ENCODE peak calls at places on chromosomes 13 and 19, in six cellular contexts. O, V, Z, E, G and K are unnamed samples.

GRCh38 chr13:110471833-110472162 is 89.7 kb downstream of the RAB20 start:
- DNase-seq in O (no peak), V (peak; percentile 53), Z (no peak), E (no peak), G (peak; percentile 60), K (no peak)

GRCh38 chr19:48419158-48419920 is 25.9 kb downstream of the GRIN2D start:
- DNase-seq in O (no peak), V (no peak), Z (no peak), E (no peak), G (peak; percentile 75), K (peak; percentile 76)

GRCh38 chr13:75803175-75803611 is 167.1 kb downstream of the LMO7 start:
- DNase-seq in O (no peak), V (no peak), Z (peak; percentile 19), E (no peak), G (peak; percentile 35), K (no peak)

GRCh38 chr13:46593403-46593802 is 40.4 kb downstream of the LRCH1 start:
- DNase-seq in O (no peak), V (no peak), Z (no peak), E (no peak), G (no peak), K (no peak)

GRCh38 chr13:114152831-114153371 is 20.5 kb upstream of the RASA3 start:
- DNase-seq in O (no peak), V (no peak), Z (no peak), E (no peak), G (no peak), K (no peak)

GRCh38 chr19:37963190-37963947 is 56.4 kb downstream of the SIPA1L3 start:
- DNase-seq in O (no peak), V (no peak), Z (no peak), E (no peak), G (no peak), K (no peak)

GRCh38 chr13:27593267-27593666 is 27.1 kb downstream of the LNX2 start:
- DNase-seq in O (no peak), V (no peak), Z (no peak), E (no peak), G (no peak), K (no peak)

GRCh38 chr13:82248713-82249112 is 1633.6 kb downstream of the SLITRK1 start:
- DNase-seq in O (no peak), V (no peak), Z (no peak), E (no peak), G (no peak), K (no peak)

DNA sequence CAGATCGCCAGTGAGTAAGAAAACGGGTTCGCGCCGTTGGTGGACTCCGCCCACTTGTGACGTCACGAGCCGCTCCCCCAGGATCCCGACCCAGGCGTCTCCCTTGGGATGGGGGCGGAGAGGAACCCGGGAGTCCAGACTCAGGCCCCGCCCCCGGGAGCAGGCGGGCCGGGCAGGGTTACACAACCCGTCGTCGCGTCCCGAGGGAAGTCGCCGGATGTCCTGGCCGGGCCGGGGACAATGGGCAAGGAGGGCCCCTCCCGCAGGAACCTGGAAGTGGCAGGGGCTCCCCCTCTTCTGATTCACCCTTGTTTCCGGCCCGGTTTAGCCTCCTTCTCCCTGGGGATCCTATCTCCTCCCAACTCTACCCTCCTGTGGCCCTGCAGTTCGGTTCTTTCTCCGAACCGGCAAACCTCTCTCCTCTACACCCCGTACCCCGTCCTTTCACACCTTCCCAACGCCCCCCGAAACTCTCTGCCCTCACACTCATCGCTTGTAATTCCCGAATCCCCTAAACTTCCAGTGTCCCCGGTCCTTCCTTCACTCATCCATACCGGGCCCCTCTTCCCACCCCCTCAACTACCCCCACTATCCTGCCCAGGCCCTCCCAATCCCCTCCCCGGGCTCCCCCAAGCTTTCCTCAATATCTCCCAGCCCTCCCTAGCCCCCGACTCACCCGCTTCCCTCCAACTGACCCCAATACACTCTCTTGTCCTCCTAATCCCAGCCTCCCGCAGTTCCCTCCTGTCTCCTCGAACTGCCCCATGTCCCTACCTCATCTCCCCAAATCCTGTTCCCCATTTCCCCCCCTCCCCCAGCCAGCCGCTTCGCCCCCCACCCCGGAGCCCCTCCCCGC is 20.0 kb upstream of the ERCC1 start:
- DNase-seq in O (peak; percentile 95), V (peak; percentile 94), Z (peak; percentile 94), E (peak; percentile 99), G (peak; percentile 98), K (peak; percentile 84)
- TF ChIP-seq POLR2A in O (peak; percentile 85), V (peak; percentile 75), Z (peak; percentile 56), E (peak; percentile 73), G (peak; percentile 92), K (peak; percentile 10)

GRCh38 chr19:18282788-18283141 is 1.3 kb upstream of the JUND start:
- DNase-seq in O (no peak), V (no peak), Z (no peak), E (peak; percentile 77), G (peak; percentile 77), K (no peak)

GRCh38 chr19:18283338-18283737 is 1.9 kb upstream of the JUND start:
- DNase-seq in O (no peak), V (no peak), Z (no peak), E (no peak), G (no peak), K (no peak)

GRCh38 chr19:18281082-18282020 is at the start of gene JUND:
- DNase-seq in O (peak; percentile 98), V (peak; percentile 92), Z (peak; percentile 99), E (peak; percentile 99), G (peak; percentile 98), K (peak; percentile 99)

GRCh38 chr19:18280247-18281081 is 958 bp downstream of the JUND start:
- DNase-seq in O (peak; percentile 81), V (peak; percentile 63), Z (peak; percentile 84), E (peak; percentile 86), G (peak; percentile 87), K (peak; percentile 91)

GRCh38 chr19:18282021-18282787 is 782 bp upstream of the JUND start:
- DNase-seq in O (no peak), V (no peak), Z (no peak), E (no peak), G (no peak), K (no peak)
- TF ChIP-seq POLR2A in O (no peak), V (no peak), Z (no peak), E (peak; percentile 92), G (peak; percentile 91), K (peak; percentile 54)

DNA sequence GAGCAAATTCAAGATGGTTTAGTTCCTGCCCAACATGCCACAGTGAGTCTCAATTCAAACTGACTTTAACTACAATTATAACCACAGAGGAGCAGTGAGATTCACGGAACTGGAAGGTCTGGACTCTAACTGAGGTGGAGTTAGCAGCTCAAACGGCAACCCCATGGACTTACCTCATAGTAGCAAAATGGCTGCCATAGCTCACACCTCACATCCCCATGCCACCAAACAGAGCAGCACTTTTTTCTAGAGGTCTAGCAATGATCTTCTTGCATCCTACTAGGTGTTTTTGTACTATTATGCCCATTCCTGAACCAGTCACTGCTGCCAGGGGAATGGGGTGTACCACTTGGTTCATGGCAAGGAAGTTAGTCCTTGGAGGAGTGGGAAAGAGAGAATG is 87.7 kb downstream of the ZNF536 start:
- DNase-seq in O (no peak), V (no peak), Z (no peak), E (no peak), G (no peak), K (no peak)
- TF ChIP-seq POLR2A in O (no peak), V (no peak), Z (no peak), E (no peak), G (no peak), K (no peak)

DNA sequence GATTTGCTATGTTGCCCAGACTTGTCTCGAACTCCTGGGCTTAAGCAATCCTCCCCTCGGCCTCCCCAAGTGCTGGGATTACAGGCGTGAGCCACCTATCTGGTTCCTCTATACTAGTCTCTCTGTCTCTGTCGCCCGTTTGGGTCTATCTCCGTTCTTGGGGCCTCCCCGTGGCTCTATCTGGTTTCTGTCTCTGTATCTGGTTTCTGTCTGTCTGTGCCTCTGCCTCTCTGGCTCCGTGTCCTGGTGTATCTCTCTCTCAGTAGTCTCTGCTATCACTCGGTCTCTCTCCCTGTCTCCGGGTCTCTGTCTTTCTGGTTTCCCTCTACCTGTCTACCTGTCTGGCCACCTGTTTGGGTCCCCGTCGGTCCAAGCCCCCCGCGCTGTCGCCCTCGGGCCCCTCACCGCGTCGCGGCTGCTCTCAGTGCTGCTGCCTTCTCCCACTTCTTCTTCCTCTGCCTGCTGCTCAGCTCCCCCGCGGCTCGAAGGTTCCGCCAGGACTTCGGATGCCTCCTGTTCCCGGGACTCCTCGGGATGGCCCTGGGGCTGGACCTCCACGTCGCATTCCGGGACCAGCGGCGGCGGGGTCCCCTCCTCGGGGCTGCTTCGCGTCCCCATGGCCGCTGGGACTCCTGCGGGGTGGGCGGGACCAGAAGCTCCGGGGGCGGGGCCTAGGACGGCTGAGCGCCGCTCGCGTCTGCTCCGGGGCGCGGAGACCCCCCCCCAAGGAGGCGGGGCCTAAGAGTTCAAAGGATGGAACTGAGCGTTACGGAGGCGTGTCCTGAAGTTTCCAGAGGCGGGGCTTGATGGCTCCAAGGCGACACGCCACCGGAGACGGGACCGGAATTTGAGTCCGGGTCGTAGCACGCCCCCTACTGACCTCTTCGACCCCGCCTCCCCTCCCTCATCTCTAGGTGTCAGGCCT is 783 bp downstream of the PHLDB3 start:
- DNase-seq in O (peak; percentile 99), V (peak; percentile 98), Z (peak; percentile 99), E (peak; percentile 99), G (peak; percentile 98), K (peak; percentile 96)
- TF ChIP-seq POLR2A in O (peak; percentile 56), V (peak; percentile 89), Z (peak; percentile 36), E (no peak), G (peak; percentile 19), K (peak; percentile 71)

GRCh38 chr13:26220575-26220974 is 1.5 kb downstream of the RNF6 start:
- DNase-seq in O (no peak), V (no peak), Z (no peak), E (no peak), G (no peak), K (peak; percentile 44)
- TF ChIP-seq POLR2A in O (no peak), V (no peak), Z (no peak), E (no peak), G (no peak), K (no peak)